ENCODE peak calls at places on chromosomes 4 and X, in four cellular contexts. Q, S, I and Y are unnamed samples.

GRCh38 chr4:172042714-172043114 is 229.5 kb downstream of the GALNTL6 start:
- DNase-seq in Q (no peak), S (no peak), I (no peak), Y (no peak)

GRCh38 chr4:6128221-6128871 is 72.0 kb downstream of the JAKMIP1 start:
- DNase-seq in Q (no peak), S (no peak), I (no peak), Y (no peak)

GRCh38 chr4:127000090-127000489 is 632.7 kb upstream of the INTU start:
- DNase-seq in Q (no peak), S (no peak), I (peak), Y (no peak)

GRCh38 chrX:154603438-154604430 is 15.3 kb downstream of the CTAG1B start:
- DNase-seq in Q (no peak), S (no peak), I (peak), Y (no peak)

GRCh38 chrX:129875669-129876068 is 30.3 kb upstream of the UTP14A start:
- DNase-seq in Q (no peak), S (no peak), I (peak), Y (no peak)

GRCh38 chr4:24519649-24520048 is 64.7 kb downstream of the DHX15 start:
- DNase-seq in Q (no peak), S (no peak), I (peak), Y (no peak)

GRCh38 chrX:148562846-148563245 is 62.4 kb downstream of the AFF2 start:
- DNase-seq in Q (no peak), S (no peak), I (no peak), Y (no peak)

GRCh38 chrX:45435481-45435880 is 234.8 kb upstream of the DIPK2B start:
- DNase-seq in Q (no peak), S (no peak), I (no peak), Y (no peak)

GRCh38 chrX:132443736-132444135 is 45.1 kb downstream of the MBNL3 start:
- DNase-seq in Q (no peak), S (no peak), I (peak), Y (no peak)

GRCh38 chrX:129577473-129577872 is 37.4 kb downstream of the OCRL start:
- DNase-seq in Q (no peak), S (no peak), I (peak), Y (no peak)

GRCh38 chr4:38724507-38724808 is 58.3 kb downstream of the TLR10 start:
- DNase-seq in Q (no peak), S (no peak), I (no peak), Y (no peak)

GRCh38 chrX:40734956-40735317 is 405 bp downstream of the MED14 start:
- DNase-seq in Q (peak), S (no peak), I (peak), Y (no peak)

GRCh38 chr4:121764702-121765367 is at the start of gene SMIM43:
- DNase-seq in Q (no peak), S (no peak), I (peak), Y (no peak)